ENCODE peak calls at places on chromosomes 13 and 19, in five cellular contexts. R is mesenchymal stem cell, S is IMR-90, J is neuronal stem cell, F is H1. M is an unnamed sample.

GRCh38 chr13:41614671-41615519 is 157.5 kb downstream of the RGCC start:
- DNase-seq in R (peak; percentile 61), S (peak; percentile 54), J (no peak), F (no peak), M (no peak)

GRCh38 chr19:2602391-2603181 is 99.9 kb downstream of the GNG7 start:
- DNase-seq in R (peak; percentile 84), S (peak; percentile 81), J (no peak), F (no peak), M (peak; percentile 88)

GRCh38 chr19:47002106-47002766 is 17.4 kb upstream of the NPAS1 start:
- DNase-seq in R (no peak), S (no peak), J (no peak), F (no peak), M (no peak)

GRCh38 chr13:96025283-96025682 is 27.9 kb downstream of the UGGT2 start:
- DNase-seq in R (no peak), S (no peak), J (no peak), F (no peak), M (no peak)

GRCh38 chr19:56671613-56671994 is at the start of gene ZNF835:
- DNase-seq in R (no peak), S (no peak), J (peak; percentile 86), F (peak; percentile 83), M (no peak)

GRCh38 chr19:7869910-7870511 is 4.2 kb downstream of the PRR36 start:
- DNase-seq in R (peak; percentile 63), S (peak; percentile 8), J (peak; percentile 81), F (peak; percentile 84), M (peak; percentile 97)

GRCh38 chr13:56586966-56587365 is 553.8 kb upstream of the PRR20A start:
- DNase-seq in R (no peak), S (no peak), J (no peak), F (no peak), M (no peak)

GRCh38 chr13:46146898-46147297 is 35.1 kb downstream of the LCP1 start:
- DNase-seq in R (peak; percentile 30), S (no peak), J (no peak), F (no peak), M (peak; percentile 51)

GRCh38 chr19:54253331-54254194 is 3.5 kb downstream of the LILRB5 start:
- DNase-seq in R (no peak), S (no peak), J (no peak), F (no peak), M (peak; percentile 19)

GRCh38 chr19:53792721-53793433 is 31.2 kb downstream of the NLRP12 start:
- DNase-seq in R (peak; percentile 71), S (peak; percentile 75), J (peak; percentile 88), F (peak; percentile 88), M (peak; percentile 96)

GRCh38 chr19:16441661-16442071 is 30.1 kb downstream of the EPS15L1 start:
- DNase-seq in R (peak; percentile 28), S (no peak), J (peak; percentile 38), F (no peak), M (peak; percentile 71)

GRCh38 chr13:28530729-28531194 is 35.8 kb upstream of the FLT1 start:
- DNase-seq in R (peak; percentile 44), S (no peak), J (no peak), F (no peak), M (peak; percentile 72)

GRCh38 chr19:7556696-7557315 is 21.3 kb downstream of the PNPLA6 start:
- DNase-seq in R (no peak), S (no peak), J (no peak), F (no peak), M (no peak)

GRCh38 chr19:18070181-18070580 is 16.6 kb downstream of the IL12RB1 start:
- DNase-seq in R (no peak), S (no peak), J (no peak), F (no peak), M (no peak)

GRCh38 chr19:53789708-53790678 is 34.1 kb downstream of the NLRP12 start:
- DNase-seq in R (no peak), S (no peak), J (no peak), F (no peak), M (no peak)

GRCh38 chr13:32153056-32153455 is 121.5 kb downstream of the FRY start:
- DNase-seq in R (peak; percentile 47), S (peak; percentile 88), J (no peak), F (no peak), M (no peak)

GRCh38 chr19:4988770-4989251 is 19.9 kb downstream of the KDM4B start:
- DNase-seq in R (peak; percentile 87), S (peak; percentile 88), J (peak; percentile 21), F (no peak), M (no peak)

GRCh38 chr19:52492991-52493470 is 34.4 kb upstream of the ZNF808 start:
- DNase-seq in R (no peak), S (no peak), J (peak; percentile 23), F (peak; percentile 44), M (peak; percentile 85)

GRCh38 chr13:48579167-48579918 is 46.5 kb upstream of the RCBTB2 start:
- DNase-seq in R (no peak), S (no peak), J (no peak), F (no peak), M (no peak)

GRCh38 chr19:45885556-45886426 is at the start of gene IRF2BP1:
- DNase-seq in R (peak; percentile 97), S (peak; percentile 91), J (peak; percentile 92), F (no peak), M (peak; percentile 91)

GRCh38 chr13:79837741-79838450 is 356.9 kb downstream of the NDFIP2 start:
- DNase-seq in R (peak; percentile 79), S (peak; percentile 75), J (no peak), F (no peak), M (no peak)

GRCh38 chr19:9061879-9062278 is 25.0 kb upstream of the OR1M1 start:
- DNase-seq in R (no peak), S (no peak), J (no peak), F (no peak), M (no peak)

GRCh38 chr19:33758541-33759013 is 38.1 kb upstream of the KCTD15 start:
- DNase-seq in R (no peak), S (peak; percentile 5), J (no peak), F (no peak), M (no peak)

GRCh38 chr13:84590663-84591062 is 708.4 kb upstream of the SLITRK1 start:
- DNase-seq in R (no peak), S (no peak), J (no peak), F (no peak), M (no peak)

GRCh38 chr13:27403252-27403678 is 21.2 kb upstream of the GTF3A start:
- DNase-seq in R (peak; percentile 66), S (peak; percentile 65), J (no peak), F (no peak), M (no peak)

GRCh38 chr13:111947026-111947810 is 119.7 kb upstream of the SOX1 start:
- DNase-seq in R (no peak), S (no peak), J (no peak), F (no peak), M (peak; percentile 15)

GRCh38 chr19:10420444-10421239 is at the start of gene PDE4A:
- DNase-seq in R (peak; percentile 46), S (no peak), J (no peak), F (no peak), M (peak; percentile 57)

GRCh38 chr13:48818495-48818961 is 157.2 kb upstream of the FNDC3A start:
- DNase-seq in R (peak; percentile 96), S (peak; percentile 98), J (no peak), F (no peak), M (no peak)

GRCh38 chr19:50478901-50479715 is 2.5 kb upstream of the GARIN5A start:
- DNase-seq in R (peak; percentile 27), S (peak; percentile 44), J (no peak), F (no peak), M (peak; percentile 83)

GRCh38 chr19:50204811-50205675 is 1.6 kb downstream of the MYH14 start:
- DNase-seq in R (no peak), S (no peak), J (peak; percentile 72), F (peak; percentile 57), M (peak; percentile 96)

DNA sequence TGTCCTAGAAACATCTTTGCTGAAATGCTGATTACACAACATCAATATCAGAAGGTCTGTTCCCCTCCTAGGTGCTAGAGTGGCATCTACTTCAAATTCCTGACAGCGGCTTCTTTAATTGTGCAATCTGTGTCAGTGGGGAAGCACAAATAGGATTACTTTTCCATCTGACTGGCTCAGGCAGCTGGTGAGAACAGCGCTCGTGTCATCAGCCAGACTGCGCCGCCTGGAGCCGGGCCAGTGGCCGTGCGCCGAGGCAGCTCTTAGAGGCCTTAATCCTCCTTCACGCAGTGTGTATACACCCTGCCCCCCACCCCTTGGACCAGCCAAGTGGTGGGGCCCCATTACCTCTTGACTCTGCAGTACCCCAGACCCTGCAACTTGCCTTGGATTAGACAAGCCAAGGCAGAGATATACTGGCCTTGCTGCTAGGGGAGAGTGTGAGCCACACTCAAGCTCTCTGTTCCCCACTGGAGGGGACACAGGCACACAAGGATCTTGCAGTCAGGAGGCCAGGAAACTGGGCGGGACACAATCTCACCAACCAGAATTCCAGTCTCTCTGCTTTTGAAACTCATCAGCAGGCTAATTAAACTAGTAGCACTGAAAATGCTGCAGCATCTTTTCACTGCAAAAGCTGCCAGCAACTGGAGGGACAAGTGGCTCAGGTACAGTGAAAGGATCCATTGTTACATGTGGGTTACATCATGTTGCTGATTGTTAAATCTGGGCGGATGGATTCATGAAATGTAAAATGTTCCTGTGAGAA is 48.9 kb upstream of the EPHX3 start:
- DNase-seq in R (peak; percentile 88), S (peak; percentile 89), J (peak; percentile 81), F (no peak), M (no peak)
- H4K91ac ChIP-seq in R (no peak overlapping the region), S (peak overlapping the region; percentile 35), J (no peak overlapping the region), F (no peak overlapping the region), M (no peak overlapping the region)

GRCh38 chr19:657611-658010 is 5.4 kb downstream of the RNF126 start:
- DNase-seq in R (no peak), S (no peak), J (no peak), F (no peak), M (no peak)
- H3K18ac ChIP-seq in R (no peak overlapping the region), S (no peak overlapping the region), J (no peak overlapping the region), F (no peak overlapping the region), M (no peak overlapping the region)

DNA sequence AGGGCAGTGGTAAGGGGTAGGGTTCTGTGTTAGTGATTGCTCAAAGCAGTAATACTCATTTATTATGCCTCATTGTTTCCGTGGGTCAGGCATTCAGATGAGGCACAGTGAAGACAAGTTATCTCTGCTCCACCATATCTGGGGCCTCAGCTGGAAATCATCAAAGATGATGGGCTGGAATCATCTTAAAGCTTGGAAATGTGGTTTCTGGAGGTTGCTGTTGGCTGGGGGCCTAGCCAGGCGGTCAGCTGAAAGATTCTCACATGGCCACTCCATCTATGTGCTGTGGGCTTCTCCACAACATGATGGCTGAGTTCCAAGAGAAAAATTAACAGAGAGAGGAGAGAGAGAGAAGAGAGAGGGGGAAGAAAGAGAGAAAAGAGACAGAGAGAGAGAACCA is 75.5 kb downstream of the OLFM4 start:
- DNase-seq in R (no peak), S (no peak), J (no peak), F (no peak), M (no peak)
- H2BK15ac ChIP-seq in R (no peak overlapping the region), S (no peak overlapping the region), J (no peak overlapping the region), F (no peak overlapping the region), M (no peak overlapping the region)

DNA sequence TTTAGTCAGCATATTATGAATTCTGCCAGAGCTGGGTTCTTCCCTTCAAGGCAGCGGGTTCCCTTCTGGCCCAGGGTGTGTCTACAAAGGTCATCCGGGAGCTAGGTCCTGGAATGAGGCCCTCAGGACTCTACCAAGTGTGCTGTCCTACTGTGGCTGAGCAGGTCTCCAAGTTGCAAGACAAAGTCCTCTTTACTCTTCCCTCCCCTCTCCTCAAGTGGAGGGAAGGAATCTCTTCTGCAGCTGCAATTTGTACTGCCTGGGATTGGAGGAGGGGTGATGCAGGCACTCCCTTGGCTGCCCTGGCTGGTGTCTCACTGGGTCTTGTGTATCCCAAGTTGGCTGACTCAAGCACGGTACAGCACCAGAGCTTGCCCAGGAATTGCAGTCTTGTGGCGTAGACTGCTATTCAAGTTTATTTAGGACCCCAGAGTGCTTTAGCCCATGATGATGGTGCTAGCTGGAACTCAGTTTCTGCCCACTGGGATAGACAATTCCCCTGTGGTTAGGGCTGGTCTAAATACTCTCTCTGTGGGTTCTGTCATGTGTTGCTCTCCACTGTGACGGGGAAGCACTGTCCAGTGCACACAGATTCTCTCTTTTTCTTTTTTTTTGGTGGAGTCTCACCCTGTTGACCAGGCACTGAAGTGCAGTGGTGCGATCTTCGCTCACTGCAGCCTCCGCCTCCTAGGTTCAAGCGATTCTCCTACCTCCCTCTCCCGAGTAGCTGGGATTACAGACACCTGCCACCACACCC is 28.5 kb downstream of the RFC3 start:
- DNase-seq in R (no peak), S (no peak), J (no peak), F (no peak), M (no peak)
- H4K91ac ChIP-seq in R (no peak overlapping the region), S (no peak overlapping the region), J (no peak overlapping the region), F (no peak overlapping the region), M (no peak overlapping the region)